ENCODE peak calls at places on chromosome 1, in six cellular contexts. I is psoas muscle, V is mesenchymal stem cell, W is H9, E is lower lobe of right lung, Q is left ventricle myocardium inferior. J is an unnamed sample.

GRCh38 chr1:54095543-54096286 is 42.3 kb downstream of the TCEANC2 start:
- DNase-seq in I (no peak), V (peak), W (no peak), E (no peak), Q (no peak), J (no peak)

GRCh38 chr1:145961425-145962156 is 2.8 kb downstream of the ANKRD34A start:
- DNase-seq in I (peak), V (peak), W (no peak), E (peak), Q (peak), J (no peak)

GRCh38 chr1:25197982-25198681 is 34.2 kb downstream of the SYF2 start:
- DNase-seq in I (no peak), V (no peak), W (no peak), E (no peak), Q (no peak), J (no peak)

GRCh38 chr1:9108056-9108665 is 20.7 kb downstream of the GPR157 start:
- DNase-seq in I (no peak), V (no peak), W (no peak), E (no peak), Q (no peak), J (no peak)

GRCh38 chr1:172024516-172024915 is 183.2 kb downstream of the DNM3 start:
- DNase-seq in I (no peak), V (no peak), W (no peak), E (no peak), Q (no peak), J (no peak)

GRCh38 chr1:88985033-88985432 is 7.4 kb downstream of the KYAT3 start:
- DNase-seq in I (no peak), V (peak), W (no peak), E (no peak), Q (no peak), J (no peak)

GRCh38 chr1:232986000-232986922 is 35.9 kb downstream of the NTPCR start:
- DNase-seq in I (no peak), V (no peak), W (no peak), E (no peak), Q (no peak), J (peak)

GRCh38 chr1:208254862-208255261 is 10.7 kb upstream of the PLXNA2 start:
- DNase-seq in I (no peak), V (peak), W (no peak), E (no peak), Q (no peak), J (peak)

GRCh38 chr1:91783423-91784162 is 102.4 kb downstream of the TGFBR3 start:
- DNase-seq in I (no peak), V (peak), W (no peak), E (no peak), Q (no peak), J (no peak)

GRCh38 chr1:220594356-220594755 is 66.4 kb downstream of the MARK1 start:
- DNase-seq in I (no peak), V (no peak), W (no peak), E (no peak), Q (no peak), J (no peak)

GRCh38 chr1:221670081-221670480 is 71.8 kb downstream of the DUSP10 start:
- DNase-seq in I (no peak), V (no peak), W (no peak), E (no peak), Q (no peak), J (no peak)

GRCh38 chr1:39105061-39105840 is 79.1 kb downstream of the NDUFS5 start:
- DNase-seq in I (peak), V (peak), W (peak), E (peak), Q (peak), J (peak)

GRCh38 chr1:23452011-23452411 is 27.5 kb upstream of the TCEA3 start:
- DNase-seq in I (peak), V (no peak), W (no peak), E (peak), Q (no peak), J (no peak)

GRCh38 chr1:227892930-227893695 is 54.6 kb downstream of the WNT9A start:
- DNase-seq in I (no peak), V (no peak), W (peak), E (peak), Q (no peak), J (peak)

GRCh38 chr1:86218859-86219258 is 62.3 kb upstream of the COL24A1 start:
- DNase-seq in I (no peak), V (no peak), W (no peak), E (no peak), Q (no peak), J (no peak)

GRCh38 chr1:157087030-157087429 is 12.6 kb downstream of the ETV3L start:
- DNase-seq in I (no peak), V (no peak), W (no peak), E (no peak), Q (no peak), J (no peak)

GRCh38 chr1:209485167-209485566 is 98.3 kb upstream of the CAMK1G start:
- DNase-seq in I (no peak), V (peak), W (no peak), E (no peak), Q (peak), J (no peak)
- H3K27ac ChIP-seq in I (no peak), V (no peak), W (no peak), E (no peak), Q (no peak), J (no peak)

GRCh38 chr1:179287946-179288345 is 5.7 kb upstream of the SOAT1 start:
- DNase-seq in I (no peak), V (no peak), W (no peak), E (no peak), Q (no peak), J (no peak)

GRCh38 chr1:179288977-179289376 is 4.6 kb upstream of the SOAT1 start:
- DNase-seq in I (no peak), V (no peak), W (no peak), E (no peak), Q (no peak), J (no peak)

GRCh38 chr1:179283992-179284391 is 9.6 kb upstream of the SOAT1 start:
- DNase-seq in I (no peak), V (no peak), W (no peak), E (no peak), Q (no peak), J (no peak)

DNA sequence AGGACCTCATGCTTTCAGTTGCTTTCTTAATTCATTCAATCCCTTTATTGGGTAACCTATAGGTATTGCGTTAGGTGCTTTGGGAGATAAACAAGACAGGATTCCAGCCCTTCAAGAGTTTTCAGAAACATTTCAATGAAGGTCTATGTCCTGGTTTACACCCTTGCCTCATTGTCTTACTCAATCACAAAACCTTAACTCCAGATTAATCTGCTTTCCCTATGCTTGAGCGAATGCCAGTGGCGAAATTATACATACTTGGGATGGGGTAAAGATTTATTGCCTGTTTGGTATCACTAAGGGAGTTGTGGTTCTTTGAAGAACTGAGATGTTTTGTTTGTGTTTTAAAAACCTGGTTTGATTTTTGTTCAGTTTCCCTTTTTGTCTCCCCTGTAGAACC is 6.1 kb upstream of the SOAT1 start:
- DNase-seq in I (no peak), V (no peak), W (no peak), E (no peak), Q (no peak), J (no peak)
- H3K27ac ChIP-seq in I (no peak), V (no peak), W (no peak), E (no peak), Q (no peak), J (no peak)

DNA sequence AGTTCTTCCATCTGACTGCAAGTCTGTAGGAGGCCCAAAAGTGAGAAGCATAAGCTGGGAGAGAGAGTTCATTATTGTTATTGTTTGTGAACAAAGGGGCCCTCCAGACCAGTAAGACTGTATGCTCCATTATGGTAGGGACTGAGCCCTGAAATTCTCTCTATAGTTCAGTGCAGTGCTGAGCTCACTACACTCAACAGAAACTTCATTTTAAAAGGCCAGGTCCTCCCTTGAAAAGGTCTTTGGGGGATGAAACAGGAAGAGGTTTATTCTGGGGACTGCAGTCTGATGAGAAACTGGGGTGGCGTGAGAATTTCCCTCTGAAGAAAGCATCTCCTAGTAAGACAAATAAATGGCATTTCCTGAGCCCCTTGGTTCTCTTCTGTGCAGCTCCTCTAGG is 5.5 kb upstream of the GATAD2B start:
- DNase-seq in I (no peak), V (no peak), W (no peak), E (no peak), Q (no peak), J (no peak)
- H3K27ac ChIP-seq in I (no peak), V (no peak), W (no peak), E (no peak), Q (peak), J (no peak)

DNA sequence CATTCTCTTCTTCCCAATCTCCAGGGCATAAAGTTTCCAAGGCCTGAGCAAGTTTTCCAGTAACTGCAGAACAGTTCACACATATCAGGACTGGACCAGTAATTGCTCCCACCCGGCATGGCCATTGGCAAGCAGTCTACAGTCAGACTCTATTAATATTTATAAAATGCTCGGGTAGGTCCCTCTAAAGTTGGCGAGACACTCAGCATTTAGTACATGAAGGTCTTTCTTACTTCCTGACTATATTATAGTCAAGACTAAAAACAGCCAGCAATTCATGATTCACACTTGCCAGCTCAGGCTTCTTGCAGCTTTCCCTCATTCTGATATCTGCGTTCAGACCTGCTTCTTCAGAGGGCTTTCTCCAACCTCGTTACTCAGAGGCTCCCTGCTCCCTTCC is 25.4 kb downstream of the GADD45A start:
- DNase-seq in I (no peak), V (peak), W (no peak), E (no peak), Q (no peak), J (no peak)
- H3K27ac ChIP-seq in I (no peak), V (peak), W (no peak), E (no peak), Q (peak), J (peak)

DNA sequence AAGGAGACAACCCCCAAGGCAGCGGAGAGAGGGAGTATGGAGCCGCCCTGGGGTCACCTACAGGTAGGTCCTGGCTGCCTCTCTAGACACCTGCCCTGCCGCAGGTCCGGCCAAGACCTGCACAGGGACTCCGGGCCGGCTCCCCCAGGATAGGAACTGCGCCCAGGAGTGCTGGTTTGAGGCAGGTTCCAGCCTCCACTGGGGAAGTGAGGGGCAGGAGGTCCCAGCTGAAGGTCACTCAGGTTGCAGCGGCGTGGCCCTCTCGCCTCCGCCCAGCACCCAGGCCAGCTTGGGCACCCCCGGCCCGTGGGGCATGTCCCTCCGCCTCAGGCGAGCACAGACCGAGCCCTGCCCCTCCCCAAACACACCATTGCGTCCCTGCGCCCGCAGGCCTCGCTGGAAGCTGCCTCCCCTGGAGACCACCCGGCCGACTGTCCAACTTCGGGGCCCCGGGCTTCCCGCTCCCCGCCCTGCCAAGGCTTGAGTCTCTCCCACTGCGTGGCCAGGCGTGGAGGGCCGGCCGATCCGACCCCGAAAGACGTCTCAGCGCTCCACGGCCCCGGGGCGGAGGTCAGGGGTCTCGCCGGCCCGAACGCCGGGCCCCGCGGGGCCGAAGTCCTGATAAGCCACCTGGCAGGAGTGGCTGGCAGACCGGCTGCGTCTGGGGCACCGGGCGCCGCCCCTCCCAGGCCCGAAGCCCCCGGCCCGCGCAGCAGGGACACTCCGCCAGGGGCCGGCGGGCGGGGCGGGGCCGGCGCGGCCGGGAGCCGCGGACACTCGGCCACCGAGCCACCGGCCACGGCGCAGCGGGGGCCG is 1.4 kb upstream of the SKI start:
- DNase-seq in I (peak), V (no peak), W (no peak), E (peak), Q (no peak), J (peak)
- H3K27ac ChIP-seq in I (peak), V (no peak), W (no peak), E (peak), Q (peak), J (peak)

GRCh38 chr1:7783178-7783711 is 846 bp upstream of the PER3 start:
- DNase-seq in I (peak), V (peak), W (peak), E (peak), Q (peak), J (peak)
- H3K27ac ChIP-seq in I (peak), V (no peak), W (no peak), E (peak), Q (peak), J (peak)